ENCODE peak calls at places on chromosomes 5 and 9, in eight cellular contexts. I is body of pancreas, R is heart left ventricle, N is transverse colon, B is upper lobe of left lung, J is spleen, Q is HCT116, D is ovary. Y is an unnamed sample. For H3K27me3 and H3K4me1, the result is how much of the 10 kb centered on the place peaks cover.

GRCh38 chr5:145118109-145118508 is 717.0 kb downstream of the PRELID2 start:
- DNase-seq in I (no peak), R (no peak), N (no peak), B (no peak), J (no peak), Q (no peak), D (no peak), Y (no peak)

GRCh38 chr5:159956074-159956473 is 39.8 kb downstream of the ADRA1B start:
- DNase-seq in I (no peak), R (no peak), N (no peak), B (no peak), J (no peak), Q (no peak), D (no peak), Y (no peak)

GRCh38 chr5:30103056-30104020 is 1090.1 kb upstream of the CDH6 start:
- DNase-seq in I (no peak), R (no peak), N (no peak), B (no peak), J (no peak), Q (no peak), D (no peak), Y (no peak)

GRCh38 chr5:15579193-15579990 is 79.4 kb downstream of the FBXL7 start:
- DNase-seq in I (no peak), R (no peak), N (no peak), B (no peak), J (no peak), Q (no peak), D (no peak), Y (no peak)

GRCh38 chr9:16867571-16868311 is 2.7 kb downstream of the BNC2 start:
- DNase-seq in I (no peak), R (no peak), N (no peak), B (no peak), J (no peak), Q (no peak), D (peak), Y (peak)

GRCh38 chr5:107558951-107559350 is 111.8 kb downstream of the EFNA5 start:
- DNase-seq in I (no peak), R (no peak), N (no peak), B (no peak), J (no peak), Q (no peak), D (no peak), Y (no peak)

GRCh38 chr5:116531117-116531516 is 43.5 kb downstream of the SEMA6A start:
- DNase-seq in I (no peak), R (no peak), N (no peak), B (no peak), J (no peak), Q (no peak), D (no peak), Y (no peak)

GRCh38 chr9:38232895-38233294 is 159.6 kb upstream of the ALDH1B1 start:
- DNase-seq in I (no peak), R (no peak), N (no peak), B (no peak), J (no peak), Q (no peak), D (no peak), Y (no peak)

GRCh38 chr5:172830876-172831662 is 3.0 kb upstream of the ERGIC1 start:
- DNase-seq in I (no peak), R (no peak), N (no peak), B (no peak), J (no peak), Q (no peak), D (no peak), Y (no peak)

GRCh38 chr5:62306494-62307363 is 723 bp downstream of the KIF2A start:
- DNase-seq in I (peak), R (peak), N (peak), B (peak), J (peak), Q (no peak), D (no peak), Y (peak)

GRCh38 chr5:64384761-64385160 is 121.1 kb upstream of the RGS7BP start:
- DNase-seq in I (no peak), R (no peak), N (no peak), B (no peak), J (no peak), Q (peak), D (no peak), Y (no peak)

GRCh38 chr5:157280927-157281326 is 15.0 kb downstream of the CYFIP2 start:
- DNase-seq in I (no peak), R (no peak), N (no peak), B (no peak), J (no peak), Q (no peak), D (no peak), Y (no peak)

GRCh38 chr5:111699976-111700375 is 57.0 kb downstream of the NREP start:
- DNase-seq in I (peak), R (no peak), N (peak), B (no peak), J (no peak), Q (no peak), D (no peak), Y (no peak)

GRCh38 chr9:86614871-86615849 is 260.9 kb upstream of the TUT7 start:
- DNase-seq in I (peak), R (no peak), N (no peak), B (no peak), J (no peak), Q (no peak), D (no peak), Y (no peak)

GRCh38 chr9:35570709-35571108 is 34.4 kb upstream of the TESK1 start:
- DNase-seq in I (no peak), R (no peak), N (no peak), B (no peak), J (no peak), Q (no peak), D (no peak), Y (no peak)

GRCh38 chr5:77984587-77984986 is 208.4 kb upstream of the TBCA start:
- DNase-seq in I (no peak), R (no peak), N (no peak), B (no peak), J (no peak), Q (no peak), D (no peak), Y (no peak)

GRCh38 chr9:134955801-134956200 is 38.1 kb upstream of the FCN1 start:
- DNase-seq in I (no peak), R (no peak), N (no peak), B (peak), J (no peak), Q (no peak), D (no peak), Y (peak)

GRCh38 chr5:43648499-43649124 is 45.6 kb downstream of the NNT start:
- DNase-seq in I (no peak), R (no peak), N (no peak), B (no peak), J (no peak), Q (no peak), D (no peak), Y (no peak)

GRCh38 chr5:9151671-9152427 is 394.0 kb downstream of the SEMA5A start:
- DNase-seq in I (no peak), R (peak), N (no peak), B (no peak), J (no peak), Q (no peak), D (no peak), Y (no peak)

GRCh38 chr9:80177949-80178480 is 606.2 kb downstream of the TLE4 start:
- DNase-seq in I (no peak), R (no peak), N (no peak), B (no peak), J (no peak), Q (no peak), D (no peak), Y (no peak)

GRCh38 chr5:142671801-142672200 is 14.1 kb downstream of the FGF1 start:
- DNase-seq in I (no peak), R (no peak), N (no peak), B (no peak), J (no peak), Q (no peak), D (no peak), Y (no peak)

GRCh38 chr5:143471041-143471509 is 67.6 kb upstream of the NR3C1 start:
- DNase-seq in I (no peak), R (no peak), N (no peak), B (no peak), J (no peak), Q (no peak), D (no peak), Y (no peak)

GRCh38 chr5:147803941-147804717 is 21.6 kb upstream of the JAKMIP2 start:
- DNase-seq in I (no peak), R (no peak), N (peak), B (no peak), J (no peak), Q (no peak), D (no peak), Y (no peak)

GRCh38 chr5:135696317-135696716 is 117.5 kb upstream of the CXCL14 start:
- DNase-seq in I (no peak), R (no peak), N (no peak), B (no peak), J (no peak), Q (no peak), D (no peak), Y (no peak)

GRCh38 chr9:21452681-21453080 is 12.4 kb downstream of the IFNA1 start:
- DNase-seq in I (no peak), R (no peak), N (no peak), B (no peak), J (no peak), Q (no peak), D (no peak), Y (no peak)

GRCh38 chr5:150694638-150695037 is 6.2 kb downstream of the RBM22 start:
- DNase-seq in I (no peak), R (no peak), N (no peak), B (no peak), J (no peak), Q (no peak), D (no peak), Y (no peak)

GRCh38 chr5:55480781-55481180 is 54.0 kb downstream of the PLPP1 start:
- DNase-seq in I (no peak), R (no peak), N (no peak), B (no peak), J (no peak), Q (no peak), D (no peak), Y (no peak)

GRCh38 chr5:78065663-78066062 is 228.8 kb downstream of the AP3B1 start:
- DNase-seq in I (no peak), R (no peak), N (no peak), B (no peak), J (no peak), Q (no peak), D (no peak), Y (no peak)

GRCh38 chr5:160105686-160106085 is 13.6 kb downstream of the PWWP2A start:
- DNase-seq in I (no peak), R (no peak), N (no peak), B (no peak), J (no peak), Q (no peak), D (no peak), Y (no peak)

GRCh38 chr9:80796662-80797426 is 892.5 kb downstream of the TLE1 start:
- DNase-seq in I (no peak), R (no peak), N (no peak), B (no peak), J (no peak), Q (no peak), D (peak), Y (no peak)

GRCh38 chr5:159826351-159827222 is 89.7 kb upstream of the ADRA1B start:
- DNase-seq in I (no peak), R (peak), N (no peak), B (peak), J (no peak), Q (peak), D (peak), Y (peak)

GRCh38 chr9:100473271-100474081 is 527 bp downstream of the TMEFF1 start:
- DNase-seq in I (peak), R (no peak), N (peak), B (no peak), J (peak), Q (no peak), D (peak), Y (peak)

GRCh38 chr5:96807099-96807654 is 568 bp downstream of the ERAP1 start:
- DNase-seq in I (peak), R (peak), N (peak), B (peak), J (peak), Q (no peak), D (peak), Y (peak)

GRCh38 chr5:140111859-140112551 is 1.9 kb upstream of the PURA start:
- DNase-seq in I (no peak), R (no peak), N (no peak), B (no peak), J (no peak), Q (no peak), D (no peak), Y (no peak)

GRCh38 chr5:67395790-67396418 is 199.3 kb upstream of the CD180 start:
- DNase-seq in I (no peak), R (no peak), N (no peak), B (no peak), J (no peak), Q (no peak), D (no peak), Y (no peak)

GRCh38 chr9:16899611-16900010 is 29.1 kb upstream of the BNC2 start:
- DNase-seq in I (no peak), R (no peak), N (no peak), B (no peak), J (no peak), Q (no peak), D (no peak), Y (no peak)

GRCh38 chr5:39191216-39191615 is 28.1 kb downstream of the FYB1 start:
- DNase-seq in I (no peak), R (no peak), N (no peak), B (no peak), J (no peak), Q (no peak), D (no peak), Y (no peak)

DNA sequence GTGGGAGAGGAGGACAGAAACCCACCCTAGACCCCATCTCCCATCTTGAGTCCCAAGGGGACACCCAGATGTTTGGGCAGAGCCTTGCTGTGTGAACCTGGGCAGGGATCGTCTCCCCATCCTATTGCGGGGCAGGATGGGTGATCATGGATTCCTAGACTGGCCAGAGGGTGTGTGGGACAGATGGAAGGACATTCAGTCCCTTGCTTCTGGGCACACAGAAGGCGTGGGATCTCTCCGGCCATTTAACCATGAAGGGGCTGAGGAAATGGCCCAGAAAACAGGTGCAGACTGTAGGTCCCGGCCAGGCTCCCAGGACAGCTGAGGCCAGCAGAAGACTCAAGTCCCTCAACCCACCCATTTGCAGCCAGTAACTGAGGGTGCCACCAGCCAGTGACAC is 29.9 kb downstream of the PTGES start:
- DNase-seq in I (no peak), R (no peak), N (no peak), B (no peak), J (no peak), Q (no peak), D (no peak), Y (no peak)
- H3K27me3 ChIP-seq in I (under half), R (under half), N (under half), B (under half), J (under half), Q (under half), D (under half), Y (under half)

GRCh38 chr5:52799358-52799982 is 11.8 kb downstream of the ITGA1 start:
- DNase-seq in I (peak), R (peak), N (peak), B (peak), J (no peak), Q (no peak), D (no peak), Y (peak)
- H3K4me1 ChIP-seq in I (under half), R (half or more), N (half or more), B (under half), J (half or more), Q (under half), D (under half), Y (under half)

GRCh38 chr5:113245427-113246052 is 189.2 kb downstream of the TSSK1B start:
- DNase-seq in I (no peak), R (no peak), N (no peak), B (no peak), J (no peak), Q (no peak), D (no peak), Y (no peak)

GRCh38 chr5:113246371-113246870 is 188.4 kb downstream of the TSSK1B start:
- DNase-seq in I (no peak), R (no peak), N (no peak), B (no peak), J (no peak), Q (no peak), D (peak), Y (no peak)

GRCh38 chr5:113250341-113250953 is 184.3 kb downstream of the TSSK1B start:
- DNase-seq in I (peak), R (peak), N (peak), B (peak), J (no peak), Q (no peak), D (peak), Y (no peak)

GRCh38 chr5:113252066-113252465 is 182.7 kb downstream of the TSSK1B start:
- DNase-seq in I (no peak), R (no peak), N (no peak), B (no peak), J (no peak), Q (no peak), D (no peak), Y (no peak)

DNA sequence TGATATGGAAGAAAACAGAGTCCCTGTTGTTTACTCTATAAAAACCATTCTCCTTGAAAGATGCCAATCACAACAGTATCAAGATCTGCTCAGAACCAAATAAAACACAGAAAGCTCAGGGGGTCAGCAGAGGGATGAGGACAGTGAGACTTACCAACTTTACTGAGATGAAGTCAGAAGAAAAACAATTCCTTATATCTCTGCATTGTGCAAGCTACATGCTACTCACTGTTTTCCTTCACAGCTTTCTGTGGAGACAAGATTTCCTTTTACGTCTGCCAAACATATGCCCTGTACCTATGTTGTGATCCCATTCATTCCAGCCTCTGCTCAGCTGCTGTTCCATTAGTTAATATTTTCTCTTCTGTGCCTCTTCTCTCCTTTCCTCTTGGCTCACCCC is 185.6 kb downstream of the TSSK1B start:
- DNase-seq in I (no peak), R (no peak), N (no peak), B (no peak), J (no peak), Q (no peak), D (no peak), Y (no peak)
- TF ChIP-seq POLR2A in I (no peak), R (no peak), N (no peak), B (no peak), J (no peak), Q (no peak), D (no peak), Y (no peak)

DNA sequence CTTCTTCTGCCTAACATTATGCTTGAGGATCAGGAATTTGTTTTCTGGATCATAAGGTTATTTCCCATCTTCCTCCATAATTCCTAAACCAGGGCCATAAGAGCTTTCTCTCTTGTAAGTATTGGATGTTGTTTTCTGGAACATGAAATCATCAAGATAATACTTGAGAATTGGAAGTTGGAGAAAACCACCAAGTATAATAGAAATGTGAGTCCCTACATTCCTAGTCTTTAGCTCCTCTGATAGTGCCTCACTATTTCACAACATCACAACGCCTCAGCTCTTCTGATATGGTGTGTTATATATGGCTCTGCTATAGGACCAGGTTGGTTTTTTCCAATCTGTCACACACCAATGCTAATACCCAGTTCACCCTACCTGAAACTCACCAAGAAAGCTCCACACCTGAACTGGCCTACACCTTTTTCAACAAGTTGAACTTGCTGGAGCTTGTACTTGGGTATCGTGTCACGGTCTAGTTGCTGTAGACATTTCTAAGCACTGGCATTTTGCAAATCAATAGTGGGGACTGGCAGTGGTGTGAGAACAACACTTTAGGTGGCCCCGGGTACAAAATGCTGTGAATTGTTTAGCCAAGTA is 141.1 kb downstream of the ACTBL2 start:
- DNase-seq in I (no peak), R (no peak), N (no peak), B (no peak), J (no peak), Q (no peak), D (no peak), Y (no peak)
- H3K27me3 ChIP-seq in I (under half), R (under half), N (under half), B (under half), J (under half), Q (under half), D (under half), Y (under half)

GRCh38 chr9:33162721-33163311 is 4.3 kb downstream of the B4GALT1 start:
- DNase-seq in I (peak), R (peak), N (peak), B (peak), J (no peak), Q (no peak), D (peak), Y (no peak)
- H3K4me1 ChIP-seq in I (half or more), R (half or more), N (half or more), B (half or more), J (half or more), Q (half or more), D (under half), Y (under half)

GRCh38 chr9:114209151-114209550 is 53.8 kb downstream of the COL27A1 start:
- DNase-seq in I (no peak), R (no peak), N (no peak), B (no peak), J (peak), Q (no peak), D (no peak), Y (no peak)
- TF ChIP-seq POLR2A in I (no peak), R (no peak), N (no peak), B (no peak), J (no peak), Q (no peak), D (no peak), Y (no peak)

DNA sequence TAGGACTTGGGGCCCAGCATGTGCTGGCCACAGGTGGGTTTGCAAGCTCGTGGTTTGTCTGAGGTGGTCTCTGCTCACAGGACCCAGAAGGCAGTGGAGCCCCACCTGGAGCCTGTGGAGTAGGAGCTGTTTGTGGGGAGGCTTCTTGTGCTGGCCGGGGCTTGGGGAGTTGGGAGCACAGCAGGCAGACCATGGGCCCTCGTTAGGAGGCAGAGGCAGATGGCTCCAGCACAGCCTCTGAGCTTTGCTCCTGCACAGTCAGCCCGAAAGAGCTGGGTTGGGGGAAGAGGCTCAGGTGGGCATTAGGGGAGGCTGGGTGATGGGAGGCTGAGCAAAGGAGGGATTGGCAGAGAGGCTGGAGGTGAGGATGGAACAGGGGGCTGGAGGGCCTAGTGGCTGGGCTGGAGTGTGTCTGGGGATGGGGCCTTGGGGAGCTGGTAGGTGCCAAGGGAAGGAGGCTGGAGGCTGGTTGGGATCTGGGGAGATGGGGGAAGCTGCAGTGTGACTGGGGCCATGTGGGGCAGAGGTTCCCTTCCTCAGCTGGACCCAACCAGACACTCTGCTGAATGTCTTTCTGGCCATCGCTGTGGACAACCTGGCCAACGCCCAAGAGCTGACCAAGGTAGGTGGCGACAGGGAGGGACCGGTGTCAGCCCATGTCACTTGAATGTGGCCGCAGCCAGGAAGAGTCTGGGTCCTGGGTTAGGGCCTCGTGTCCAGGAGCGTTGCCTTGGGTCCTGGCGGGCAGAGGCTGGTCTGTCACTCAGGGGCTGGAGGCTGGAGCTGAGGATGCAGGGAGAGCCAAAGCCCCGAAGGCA is 132.1 kb downstream of the CACNA1B start:
- DNase-seq in I (no peak), R (no peak), N (no peak), B (peak), J (peak), Q (no peak), D (no peak), Y (peak)
- H3K27me3 ChIP-seq in I (under half), R (under half), N (under half), B (under half), J (under half), Q (under half), D (under half), Y (under half)